ENCODE peak calls at places on chromosome 12, in six cellular contexts. One of them, this sample, is unnamed. For H3K36me3 and H3K4me1, the result is how much of the 10 kb centered on the place peaks cover.

GRCh38 chr12:52949413-52950331 is 754 bp downstream of the KRT18 start:
- DNase-seq in CD8-positive, alpha-beta memory T cell: no peak
- DNase-seq in stomach: peak
- DNase-seq in IMR-90: peak
- DNase-seq in heart left ventricle: no peak
- DNase-seq in cardiac muscle cell: peak
- DNase-seq in this sample: no peak

GRCh38 chr12:11397366-11397765 is 2.0 kb upstream of the PRB2 start:
- DNase-seq in CD8-positive, alpha-beta memory T cell: no peak
- DNase-seq in stomach: no peak
- DNase-seq in IMR-90: no peak
- DNase-seq in heart left ventricle: no peak
- DNase-seq in cardiac muscle cell: no peak
- DNase-seq in this sample: no peak

GRCh38 chr12:111270773-111271172 is 98.1 kb downstream of the PHETA1 start:
- DNase-seq in CD8-positive, alpha-beta memory T cell: no peak
- DNase-seq in stomach: no peak
- DNase-seq in IMR-90: peak
- DNase-seq in heart left ventricle: no peak
- DNase-seq in cardiac muscle cell: no peak
- DNase-seq in this sample: no peak

GRCh38 chr12:27237790-27238771 is 6.0 kb upstream of the STK38L start:
- DNase-seq in CD8-positive, alpha-beta memory T cell: peak
- DNase-seq in stomach: no peak
- DNase-seq in IMR-90: peak
- DNase-seq in heart left ventricle: no peak
- DNase-seq in cardiac muscle cell: peak
- DNase-seq in this sample: no peak

GRCh38 chr12:81143057-81143456 is 65.2 kb downstream of the ACSS3 start:
- DNase-seq in CD8-positive, alpha-beta memory T cell: no peak
- DNase-seq in stomach: peak
- DNase-seq in IMR-90: no peak
- DNase-seq in heart left ventricle: no peak
- DNase-seq in cardiac muscle cell: no peak
- DNase-seq in this sample: no peak

GRCh38 chr12:51320695-51321320 is 3.2 kb downstream of the BIN2 start:
- DNase-seq in CD8-positive, alpha-beta memory T cell: peak
- DNase-seq in stomach: no peak
- DNase-seq in IMR-90: peak
- DNase-seq in heart left ventricle: no peak
- DNase-seq in cardiac muscle cell: peak
- DNase-seq in this sample: no peak

GRCh38 chr12:31650927-31651326 is 8.6 kb upstream of the ETFBKMT start:
- DNase-seq in CD8-positive, alpha-beta memory T cell: no peak
- DNase-seq in stomach: peak
- DNase-seq in IMR-90: no peak
- DNase-seq in heart left ventricle: no peak
- DNase-seq in cardiac muscle cell: peak
- DNase-seq in this sample: no peak

GRCh38 chr12:71702590-71702989 is 16.7 kb downstream of the TMEM19 start:
- DNase-seq in CD8-positive, alpha-beta memory T cell: no peak
- DNase-seq in stomach: no peak
- DNase-seq in IMR-90: peak
- DNase-seq in heart left ventricle: no peak
- DNase-seq in cardiac muscle cell: no peak
- DNase-seq in this sample: no peak

GRCh38 chr12:66388512-66388911 is 86.2 kb downstream of the HELB start:
- DNase-seq in CD8-positive, alpha-beta memory T cell: no peak
- DNase-seq in stomach: no peak
- DNase-seq in IMR-90: no peak
- DNase-seq in heart left ventricle: no peak
- DNase-seq in cardiac muscle cell: no peak
- DNase-seq in this sample: no peak

GRCh38 chr12:121828306-121828705 is 24.5 kb downstream of the SETD1B start:
- DNase-seq in CD8-positive, alpha-beta memory T cell: no peak
- DNase-seq in stomach: no peak
- DNase-seq in IMR-90: no peak
- DNase-seq in heart left ventricle: no peak
- DNase-seq in cardiac muscle cell: no peak
- DNase-seq in this sample: no peak

GRCh38 chr12:121828826-121829225 is 25.0 kb downstream of the SETD1B start:
- DNase-seq in CD8-positive, alpha-beta memory T cell: no peak
- DNase-seq in stomach: no peak
- DNase-seq in IMR-90: no peak
- DNase-seq in heart left ventricle: no peak
- DNase-seq in cardiac muscle cell: no peak
- DNase-seq in this sample: no peak

GRCh38 chr12:121829250-121829918 is 25.6 kb downstream of the SETD1B start:
- DNase-seq in CD8-positive, alpha-beta memory T cell: no peak
- DNase-seq in stomach: no peak
- DNase-seq in IMR-90: no peak
- DNase-seq in heart left ventricle: no peak
- DNase-seq in cardiac muscle cell: no peak
- DNase-seq in this sample: no peak

GRCh38 chr12:121826318-121826954 is 22.6 kb downstream of the SETD1B start:
- DNase-seq in CD8-positive, alpha-beta memory T cell: peak
- DNase-seq in stomach: no peak
- DNase-seq in IMR-90: no peak
- DNase-seq in heart left ventricle: no peak
- DNase-seq in cardiac muscle cell: no peak
- DNase-seq in this sample: no peak

GRCh38 chr12:121827351-121828099 is 23.7 kb downstream of the SETD1B start:
- DNase-seq in CD8-positive, alpha-beta memory T cell: peak
- DNase-seq in stomach: no peak
- DNase-seq in IMR-90: no peak
- DNase-seq in heart left ventricle: no peak
- DNase-seq in cardiac muscle cell: no peak
- DNase-seq in this sample: no peak
- H3K36me3 ChIP-seq in CD8-positive, alpha-beta memory T cell: under half
- H3K36me3 ChIP-seq in stomach: half or more
- H3K36me3 ChIP-seq in IMR-90: half or more
- H3K36me3 ChIP-seq in heart left ventricle: half or more
- H3K36me3 ChIP-seq in cardiac muscle cell: under half
- H3K36me3 ChIP-seq in this sample: half or more

DNA sequence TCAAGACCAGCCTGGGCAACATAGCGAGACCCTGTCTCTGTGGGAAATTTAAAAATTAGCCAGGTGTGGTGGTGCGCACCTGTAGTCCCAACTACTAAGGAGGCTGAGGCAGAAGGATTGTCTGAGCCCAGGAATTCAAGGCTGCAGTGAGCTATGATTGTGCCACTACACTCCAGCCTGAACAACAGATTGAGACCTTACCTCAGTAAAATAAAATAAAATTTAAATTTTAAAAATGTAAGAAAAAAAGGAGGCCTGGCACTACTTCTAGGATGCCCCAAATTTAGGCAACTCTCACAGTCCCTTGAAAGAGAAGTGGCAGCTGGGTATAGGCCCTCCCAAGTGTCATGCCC is 918 bp upstream of the INHBE start:
- DNase-seq in CD8-positive, alpha-beta memory T cell: no peak
- DNase-seq in stomach: no peak
- DNase-seq in IMR-90: no peak
- DNase-seq in heart left ventricle: no peak
- DNase-seq in cardiac muscle cell: no peak
- DNase-seq in this sample: no peak
- H3K4me1 ChIP-seq in CD8-positive, alpha-beta memory T cell: under half
- H3K4me1 ChIP-seq in stomach: under half
- H3K4me1 ChIP-seq in IMR-90: under half
- H3K4me1 ChIP-seq in heart left ventricle: under half
- H3K4me1 ChIP-seq in cardiac muscle cell: under half
- H3K4me1 ChIP-seq in this sample: under half

DNA sequence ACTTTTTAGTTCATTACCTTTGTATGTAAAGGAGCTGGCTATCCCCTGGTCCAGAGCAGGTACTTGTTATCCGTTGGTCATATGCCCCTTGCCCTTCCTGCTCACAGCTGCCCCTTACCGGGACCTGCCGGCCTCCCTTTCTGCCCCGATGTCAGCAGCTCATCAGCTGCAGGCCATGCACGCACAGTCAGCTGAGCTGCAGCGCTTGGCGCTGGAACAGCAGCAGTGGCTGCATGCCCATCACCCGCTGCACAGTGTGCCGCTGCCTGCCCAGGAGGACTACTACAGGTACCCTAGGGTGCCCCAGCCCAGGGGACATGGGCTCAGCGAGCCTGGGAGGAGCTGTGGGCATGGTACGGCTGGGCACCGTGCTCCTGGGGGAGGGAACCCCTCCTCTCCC is 2.3 kb upstream of the RNU7-1 start:
- DNase-seq in CD8-positive, alpha-beta memory T cell: no peak
- DNase-seq in stomach: no peak
- DNase-seq in IMR-90: no peak
- DNase-seq in heart left ventricle: no peak
- DNase-seq in cardiac muscle cell: no peak
- DNase-seq in this sample: no peak
- H3K27ac ChIP-seq in CD8-positive, alpha-beta memory T cell: no peak
- H3K27ac ChIP-seq in stomach: peak
- H3K27ac ChIP-seq in IMR-90: no peak
- H3K27ac ChIP-seq in heart left ventricle: no peak
- H3K27ac ChIP-seq in cardiac muscle cell: no peak
- H3K27ac ChIP-seq in this sample: no peak

GRCh38 chr12:64104376-64104775 is 117.7 kb downstream of the KICS2 start:
- DNase-seq in CD8-positive, alpha-beta memory T cell: no peak
- DNase-seq in stomach: no peak
- DNase-seq in IMR-90: no peak
- DNase-seq in heart left ventricle: no peak
- DNase-seq in cardiac muscle cell: peak
- DNase-seq in this sample: no peak

GRCh38 chr12:64105026-64105425 is 117.1 kb downstream of the KICS2 start:
- DNase-seq in CD8-positive, alpha-beta memory T cell: no peak
- DNase-seq in stomach: no peak
- DNase-seq in IMR-90: no peak
- DNase-seq in heart left ventricle: no peak
- DNase-seq in cardiac muscle cell: no peak
- DNase-seq in this sample: no peak

GRCh38 chr12:64109706-64110105 is 112.4 kb downstream of the KICS2 start:
- DNase-seq in CD8-positive, alpha-beta memory T cell: no peak
- DNase-seq in stomach: no peak
- DNase-seq in IMR-90: peak
- DNase-seq in heart left ventricle: no peak
- DNase-seq in cardiac muscle cell: no peak
- DNase-seq in this sample: no peak

GRCh38 chr12:64110864-64111263 is 111.2 kb downstream of the KICS2 start:
- DNase-seq in CD8-positive, alpha-beta memory T cell: no peak
- DNase-seq in stomach: no peak
- DNase-seq in IMR-90: peak
- DNase-seq in heart left ventricle: no peak
- DNase-seq in cardiac muscle cell: peak
- DNase-seq in this sample: no peak

DNA sequence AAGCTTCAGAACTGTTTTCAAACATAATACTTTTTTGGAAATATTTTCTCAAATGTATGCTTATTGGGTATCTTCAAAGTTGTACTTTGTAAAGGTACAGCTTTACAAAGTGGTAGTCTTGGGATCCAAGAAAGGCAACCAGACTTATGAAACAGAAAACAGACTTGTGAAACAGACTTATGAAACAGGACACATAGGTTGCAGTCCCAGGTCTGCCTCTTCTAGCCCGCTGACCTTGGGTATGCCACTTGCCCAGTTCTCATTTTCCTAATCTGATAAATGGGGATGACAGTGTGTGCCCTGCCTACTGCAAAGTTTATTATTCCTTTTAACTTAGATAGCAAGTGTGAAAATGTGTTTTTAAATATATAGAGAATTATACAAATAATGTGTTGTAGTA is 114.3 kb downstream of the KICS2 start:
- DNase-seq in CD8-positive, alpha-beta memory T cell: no peak
- DNase-seq in stomach: no peak
- DNase-seq in IMR-90: no peak
- DNase-seq in heart left ventricle: no peak
- DNase-seq in cardiac muscle cell: no peak
- DNase-seq in this sample: no peak
- H3K36me3 ChIP-seq in CD8-positive, alpha-beta memory T cell: under half
- H3K36me3 ChIP-seq in stomach: under half
- H3K36me3 ChIP-seq in IMR-90: under half
- H3K36me3 ChIP-seq in heart left ventricle: under half
- H3K36me3 ChIP-seq in cardiac muscle cell: under half
- H3K36me3 ChIP-seq in this sample: under half

GRCh38 chr12:122085006-122085405 is 6.5 kb downstream of the MLXIP start:
- DNase-seq in CD8-positive, alpha-beta memory T cell: no peak
- DNase-seq in stomach: no peak
- DNase-seq in IMR-90: no peak
- DNase-seq in heart left ventricle: no peak
- DNase-seq in cardiac muscle cell: no peak
- DNase-seq in this sample: no peak

GRCh38 chr12:122086088-122086487 is 7.5 kb downstream of the MLXIP start:
- DNase-seq in CD8-positive, alpha-beta memory T cell: peak
- DNase-seq in stomach: no peak
- DNase-seq in IMR-90: no peak
- DNase-seq in heart left ventricle: no peak
- DNase-seq in cardiac muscle cell: no peak
- DNase-seq in this sample: no peak

GRCh38 chr12:122086641-122087285 is 8.2 kb downstream of the MLXIP start:
- DNase-seq in CD8-positive, alpha-beta memory T cell: no peak
- DNase-seq in stomach: no peak
- DNase-seq in IMR-90: no peak
- DNase-seq in heart left ventricle: no peak
- DNase-seq in cardiac muscle cell: no peak
- DNase-seq in this sample: no peak

GRCh38 chr12:122087431-122088180 is 9.1 kb downstream of the MLXIP start:
- DNase-seq in CD8-positive, alpha-beta memory T cell: no peak
- DNase-seq in stomach: no peak
- DNase-seq in IMR-90: no peak
- DNase-seq in heart left ventricle: no peak
- DNase-seq in cardiac muscle cell: no peak
- DNase-seq in this sample: no peak

DNA sequence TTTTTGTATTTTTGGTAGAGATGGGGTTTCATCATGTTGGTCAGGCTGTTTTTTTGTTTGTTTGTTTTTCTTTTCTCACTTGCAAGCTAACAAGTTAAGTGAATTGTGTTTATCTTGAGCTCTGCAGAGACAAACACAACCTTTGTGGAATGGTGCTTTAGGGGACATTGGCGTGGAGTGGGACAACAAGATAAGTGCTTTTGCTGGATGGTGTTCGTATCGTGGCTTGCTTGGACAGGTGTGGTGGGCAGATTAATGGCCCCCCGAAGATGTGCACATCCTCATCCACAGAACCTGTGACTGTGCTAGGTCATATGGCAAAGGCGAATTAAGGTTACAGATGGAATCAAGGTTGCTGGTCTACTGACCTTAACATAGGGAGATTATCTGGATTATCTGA is 7.0 kb downstream of the MLXIP start:
- DNase-seq in CD8-positive, alpha-beta memory T cell: no peak
- DNase-seq in stomach: no peak
- DNase-seq in IMR-90: no peak
- DNase-seq in heart left ventricle: no peak
- DNase-seq in cardiac muscle cell: no peak
- DNase-seq in this sample: no peak
- H3K4me1 ChIP-seq in CD8-positive, alpha-beta memory T cell: half or more
- H3K4me1 ChIP-seq in stomach: half or more
- H3K4me1 ChIP-seq in IMR-90: under half
- H3K4me1 ChIP-seq in heart left ventricle: under half
- H3K4me1 ChIP-seq in cardiac muscle cell: under half
- H3K4me1 ChIP-seq in this sample: under half

DNA sequence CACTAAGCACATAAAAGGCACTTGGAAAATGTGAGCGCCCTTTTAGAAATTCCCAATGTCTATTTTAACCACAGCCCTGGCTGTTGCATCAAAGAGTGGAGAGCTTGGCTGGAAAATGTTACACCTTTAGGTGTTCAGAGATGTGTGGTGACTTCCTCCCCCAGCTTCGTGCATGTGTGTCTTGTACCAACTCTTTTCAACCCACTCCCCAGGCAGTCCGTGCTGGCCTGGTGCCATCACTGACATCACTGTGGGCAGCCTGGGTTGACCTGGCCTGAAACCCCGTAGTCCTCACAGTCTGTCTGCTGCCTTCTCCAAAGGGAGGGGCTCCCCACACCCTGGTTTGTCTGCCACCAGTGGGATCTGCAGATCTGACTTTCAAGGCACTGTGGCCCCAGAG is 101.8 kb downstream of the SCARB1 start:
- DNase-seq in CD8-positive, alpha-beta memory T cell: no peak
- DNase-seq in stomach: no peak
- DNase-seq in IMR-90: no peak
- DNase-seq in heart left ventricle: no peak
- DNase-seq in cardiac muscle cell: peak
- DNase-seq in this sample: no peak
- H3K27ac ChIP-seq in CD8-positive, alpha-beta memory T cell: no peak
- H3K27ac ChIP-seq in stomach: no peak
- H3K27ac ChIP-seq in IMR-90: no peak
- H3K27ac ChIP-seq in heart left ventricle: no peak
- H3K27ac ChIP-seq in cardiac muscle cell: no peak
- H3K27ac ChIP-seq in this sample: no peak